ENCODE peak calls at places on chromosome 2, in six cellular contexts. One of them, this sample, is unnamed.
A peak's percentile ranks its signal among the peaks of the same experiment; 100 is the strongest.

GRCh38 chr2:159012142-159012541 is 43.7 kb downstream of the TANC1 start:
- DNase-seq in PC-3: no peak
- DNase-seq in neural crest cell: no peak
- DNase-seq in cardiac fibroblast: no peak
- DNase-seq in CD8-positive, alpha-beta T cell: no peak
- DNase-seq in B cell: no peak
- DNase-seq in this sample: no peak

GRCh38 chr2:229956491-229956890 is 34.2 kb downstream of the FBXO36 start:
- DNase-seq in PC-3: no peak
- DNase-seq in neural crest cell: no peak
- DNase-seq in cardiac fibroblast: no peak
- DNase-seq in CD8-positive, alpha-beta T cell: no peak
- DNase-seq in B cell: no peak
- DNase-seq in this sample: no peak

GRCh38 chr2:100888602-100889001 is 68.7 kb downstream of the NPAS2 start:
- DNase-seq in PC-3: no peak
- DNase-seq in neural crest cell: no peak
- DNase-seq in cardiac fibroblast: no peak
- DNase-seq in CD8-positive, alpha-beta T cell: no peak
- DNase-seq in B cell: no peak
- DNase-seq in this sample: no peak

GRCh38 chr2:224576098-224576715 is 9.0 kb downstream of the CUL3 start:
- DNase-seq in PC-3: no peak
- DNase-seq in neural crest cell: no peak
- DNase-seq in cardiac fibroblast: no peak
- DNase-seq in CD8-positive, alpha-beta T cell: no peak
- DNase-seq in B cell: no peak
- DNase-seq in this sample: no peak

GRCh38 chr2:66569321-66569851 is 134.5 kb downstream of the MEIS1 start:
- DNase-seq in PC-3: no peak
- DNase-seq in neural crest cell: no peak
- DNase-seq in cardiac fibroblast: peak; percentile 67
- DNase-seq in CD8-positive, alpha-beta T cell: no peak
- DNase-seq in B cell: no peak
- DNase-seq in this sample: no peak

GRCh38 chr2:203718087-203718486 is 11.6 kb downstream of the CD28 start:
- DNase-seq in PC-3: no peak
- DNase-seq in neural crest cell: no peak
- DNase-seq in cardiac fibroblast: peak; percentile 56
- DNase-seq in CD8-positive, alpha-beta T cell: peak; percentile 68
- DNase-seq in B cell: no peak
- DNase-seq in this sample: no peak

GRCh38 chr2:1626271-1626681 is 118.0 kb downstream of the PXDN start:
- DNase-seq in PC-3: peak; percentile 55
- DNase-seq in neural crest cell: no peak
- DNase-seq in cardiac fibroblast: no peak
- DNase-seq in CD8-positive, alpha-beta T cell: no peak
- DNase-seq in B cell: no peak
- DNase-seq in this sample: no peak

GRCh38 chr2:205683991-205684390 is 1.7 kb downstream of the NRP2 start:
- DNase-seq in PC-3: no peak
- DNase-seq in neural crest cell: no peak
- DNase-seq in cardiac fibroblast: no peak
- DNase-seq in CD8-positive, alpha-beta T cell: no peak
- DNase-seq in B cell: no peak
- DNase-seq in this sample: no peak

GRCh38 chr2:9914384-9915065 is 37.0 kb upstream of the GRHL1 start:
- DNase-seq in PC-3: peak; percentile 92
- DNase-seq in neural crest cell: no peak
- DNase-seq in cardiac fibroblast: peak; percentile 53
- DNase-seq in CD8-positive, alpha-beta T cell: peak; percentile 11
- DNase-seq in B cell: no peak
- DNase-seq in this sample: no peak

GRCh38 chr2:73022024-73022568 is 49.4 kb downstream of the SFXN5 start:
- DNase-seq in PC-3: no peak
- DNase-seq in neural crest cell: no peak
- DNase-seq in cardiac fibroblast: no peak
- DNase-seq in CD8-positive, alpha-beta T cell: no peak
- DNase-seq in B cell: no peak
- DNase-seq in this sample: no peak

GRCh38 chr2:65661980-65662653 is 229.7 kb upstream of the SPRED2 start:
- DNase-seq in PC-3: peak; percentile 52
- DNase-seq in neural crest cell: no peak
- DNase-seq in cardiac fibroblast: peak; percentile 14
- DNase-seq in CD8-positive, alpha-beta T cell: no peak
- DNase-seq in B cell: no peak
- DNase-seq in this sample: no peak

GRCh38 chr2:10610213-10610892 is 79.4 kb downstream of the NOL10 start:
- DNase-seq in PC-3: no peak
- DNase-seq in neural crest cell: no peak
- DNase-seq in cardiac fibroblast: no peak
- DNase-seq in CD8-positive, alpha-beta T cell: no peak
- DNase-seq in B cell: no peak
- DNase-seq in this sample: no peak

GRCh38 chr2:216474925-216475670 is 23.5 kb upstream of the RPL37A start:
- DNase-seq in PC-3: no peak
- DNase-seq in neural crest cell: no peak
- DNase-seq in cardiac fibroblast: no peak
- DNase-seq in CD8-positive, alpha-beta T cell: no peak
- DNase-seq in B cell: no peak
- DNase-seq in this sample: no peak

GRCh38 chr2:151051584-151052220 is 210.0 kb downstream of the RBM43 start:
- DNase-seq in PC-3: peak; percentile 80
- DNase-seq in neural crest cell: peak; percentile 14
- DNase-seq in cardiac fibroblast: peak; percentile 64
- DNase-seq in CD8-positive, alpha-beta T cell: peak; percentile 12
- DNase-seq in B cell: peak; percentile 20
- DNase-seq in this sample: no peak

GRCh38 chr2:5898667-5899066 is 206.5 kb downstream of the SOX11 start:
- DNase-seq in PC-3: no peak
- DNase-seq in neural crest cell: no peak
- DNase-seq in cardiac fibroblast: no peak
- DNase-seq in CD8-positive, alpha-beta T cell: no peak
- DNase-seq in B cell: no peak
- DNase-seq in this sample: no peak

GRCh38 chr2:189834059-189834458 is 49.8 kb downstream of the PMS1 start:
- DNase-seq in PC-3: no peak
- DNase-seq in neural crest cell: no peak
- DNase-seq in cardiac fibroblast: no peak
- DNase-seq in CD8-positive, alpha-beta T cell: no peak
- DNase-seq in B cell: no peak
- DNase-seq in this sample: no peak

GRCh38 chr2:157182834-157183396 is 74.6 kb upstream of the GALNT5 start:
- DNase-seq in PC-3: peak; percentile 95
- DNase-seq in neural crest cell: no peak
- DNase-seq in cardiac fibroblast: peak; percentile 94
- DNase-seq in CD8-positive, alpha-beta T cell: no peak
- DNase-seq in B cell: no peak
- DNase-seq in this sample: no peak

GRCh38 chr2:160301420-160301819 is 101.3 kb upstream of the ITGB6 start:
- DNase-seq in PC-3: no peak
- DNase-seq in neural crest cell: no peak
- DNase-seq in cardiac fibroblast: no peak
- DNase-seq in CD8-positive, alpha-beta T cell: no peak
- DNase-seq in B cell: no peak
- DNase-seq in this sample: no peak

GRCh38 chr2:170822885-170823799 is 6.5 kb downstream of the GAD1 start:
- DNase-seq in PC-3: no peak
- DNase-seq in neural crest cell: peak; percentile 29
- DNase-seq in cardiac fibroblast: no peak
- DNase-seq in CD8-positive, alpha-beta T cell: no peak
- DNase-seq in B cell: no peak
- DNase-seq in this sample: no peak

GRCh38 chr2:237154894-237155851 is 69.5 kb downstream of the COPS8 start:
- DNase-seq in PC-3: no peak
- DNase-seq in neural crest cell: no peak
- DNase-seq in cardiac fibroblast: no peak
- DNase-seq in CD8-positive, alpha-beta T cell: no peak
- DNase-seq in B cell: no peak
- DNase-seq in this sample: no peak

GRCh38 chr2:27843992-27844391 is 46.2 kb downstream of the RBKS start:
- DNase-seq in PC-3: no peak
- DNase-seq in neural crest cell: no peak
- DNase-seq in cardiac fibroblast: no peak
- DNase-seq in CD8-positive, alpha-beta T cell: no peak
- DNase-seq in B cell: no peak
- DNase-seq in this sample: no peak

GRCh38 chr2:224562831-224563230 is 22.3 kb downstream of the CUL3 start:
- DNase-seq in PC-3: peak; percentile 73
- DNase-seq in neural crest cell: no peak
- DNase-seq in cardiac fibroblast: no peak
- DNase-seq in CD8-positive, alpha-beta T cell: no peak
- DNase-seq in B cell: no peak
- DNase-seq in this sample: no peak

GRCh38 chr2:232667989-232668583 is 29.0 kb upstream of the GIGYF2 start:
- DNase-seq in PC-3: peak; percentile 43
- DNase-seq in neural crest cell: no peak
- DNase-seq in cardiac fibroblast: no peak
- DNase-seq in CD8-positive, alpha-beta T cell: no peak
- DNase-seq in B cell: no peak
- DNase-seq in this sample: no peak

GRCh38 chr2:107361951-107362350 is 464.7 kb upstream of the RGPD4 start:
- DNase-seq in PC-3: no peak
- DNase-seq in neural crest cell: no peak
- DNase-seq in cardiac fibroblast: no peak
- DNase-seq in CD8-positive, alpha-beta T cell: no peak
- DNase-seq in B cell: no peak
- DNase-seq in this sample: no peak

DNA sequence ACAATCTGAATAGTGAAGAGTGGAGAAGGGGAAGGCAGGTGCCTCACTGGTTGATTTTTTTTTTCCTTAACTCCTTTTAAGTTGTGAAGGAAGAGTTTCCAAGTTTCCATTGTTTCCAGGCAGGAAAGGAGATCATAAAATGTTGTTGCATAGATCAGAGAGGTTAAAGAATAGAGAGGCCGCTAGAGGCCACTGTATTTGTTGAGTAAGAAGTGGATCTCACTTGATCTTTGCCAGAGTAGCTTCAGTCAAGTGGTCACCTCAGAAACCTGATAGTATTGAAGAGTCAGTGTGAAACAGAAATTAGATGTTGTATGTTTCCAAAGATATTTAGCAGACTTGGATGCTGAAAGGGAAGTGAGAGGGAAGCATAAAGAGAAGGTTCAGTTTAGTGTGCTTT is 17.6 kb downstream of the CTNNA2 start:
- DNase-seq in PC-3: peak; percentile 3
- DNase-seq in neural crest cell: no peak
- DNase-seq in cardiac fibroblast: no peak
- DNase-seq in CD8-positive, alpha-beta T cell: no peak
- DNase-seq in B cell: no peak
- DNase-seq in this sample: no peak
- TF ChIP-seq CTCF in PC-3: no peak
- TF ChIP-seq CTCF in neural crest cell: peak; percentile 48
- TF ChIP-seq CTCF in cardiac fibroblast: no peak
- TF ChIP-seq CTCF in CD8-positive, alpha-beta T cell: no peak
- TF ChIP-seq CTCF in B cell: no peak
- TF ChIP-seq CTCF in this sample: peak; percentile 50

GRCh38 chr2:17918789-17919188 is 40.3 kb downstream of the KCNS3 start:
- DNase-seq in PC-3: peak; percentile 8
- DNase-seq in neural crest cell: no peak
- DNase-seq in cardiac fibroblast: no peak
- DNase-seq in CD8-positive, alpha-beta T cell: no peak
- DNase-seq in B cell: no peak
- DNase-seq in this sample: no peak
- TF ChIP-seq CTCF in PC-3: peak; percentile 19
- TF ChIP-seq CTCF in neural crest cell: no peak
- TF ChIP-seq CTCF in cardiac fibroblast: no peak
- TF ChIP-seq CTCF in CD8-positive, alpha-beta T cell: no peak
- TF ChIP-seq CTCF in B cell: no peak
- TF ChIP-seq CTCF in this sample: peak; percentile 20

GRCh38 chr2:61057562-61057961 is 8.1 kb upstream of the SANBR start:
- DNase-seq in PC-3: no peak
- DNase-seq in neural crest cell: no peak
- DNase-seq in cardiac fibroblast: no peak
- DNase-seq in CD8-positive, alpha-beta T cell: no peak
- DNase-seq in B cell: no peak
- DNase-seq in this sample: no peak
- TF ChIP-seq CTCF in PC-3: no peak
- TF ChIP-seq CTCF in neural crest cell: no peak
- TF ChIP-seq CTCF in cardiac fibroblast: no peak
- TF ChIP-seq CTCF in CD8-positive, alpha-beta T cell: no peak
- TF ChIP-seq CTCF in B cell: no peak
- TF ChIP-seq CTCF in this sample: no peak

DNA sequence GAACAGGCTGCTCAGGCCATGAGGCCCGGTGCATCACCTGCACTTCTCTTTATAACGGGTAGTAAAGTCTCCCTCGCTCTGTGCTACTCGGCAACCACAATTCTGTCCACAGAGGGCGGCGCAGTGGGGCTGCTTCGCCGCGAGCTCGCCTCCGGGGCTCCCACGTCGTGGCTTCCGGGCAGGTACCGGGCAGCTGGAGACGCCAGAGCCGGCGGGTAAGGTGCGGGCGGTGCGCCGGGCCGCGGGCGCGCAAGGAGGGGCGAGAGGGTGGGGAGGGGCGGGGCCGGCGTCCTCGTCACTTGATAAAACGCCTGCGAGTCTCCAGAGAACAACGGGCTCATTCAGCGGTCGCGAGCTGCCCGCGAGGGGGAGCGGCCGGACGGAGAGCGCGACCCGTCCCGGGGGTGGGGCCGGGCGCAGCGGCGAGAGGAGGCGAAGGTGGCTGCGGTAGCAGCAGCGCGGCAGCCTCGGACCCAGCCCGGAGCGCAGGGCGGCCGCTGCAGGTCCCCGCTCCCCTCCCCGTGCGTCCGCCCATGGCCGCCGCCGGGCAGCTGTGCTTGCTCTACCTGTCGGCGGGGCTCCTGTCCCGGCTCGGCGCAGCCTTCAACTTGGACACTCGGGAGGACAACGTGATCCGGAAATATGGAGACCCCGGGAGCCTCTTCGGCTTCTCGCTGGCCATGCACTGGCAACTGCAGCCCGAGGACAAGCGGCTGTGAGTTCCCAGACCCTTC is at the start of gene ITGA6:
- DNase-seq in PC-3: peak; percentile 92
- DNase-seq in neural crest cell: peak; percentile 80
- DNase-seq in cardiac fibroblast: peak; percentile 39
- DNase-seq in CD8-positive, alpha-beta T cell: peak; percentile 73
- DNase-seq in B cell: peak; percentile 71
- DNase-seq in this sample: peak; percentile 83
- TF ChIP-seq CTCF in PC-3: peak; percentile 29
- TF ChIP-seq CTCF in neural crest cell: peak; percentile 35
- TF ChIP-seq CTCF in cardiac fibroblast: no peak
- TF ChIP-seq CTCF in CD8-positive, alpha-beta T cell: no peak
- TF ChIP-seq CTCF in B cell: no peak
- TF ChIP-seq CTCF in this sample: no peak

GRCh38 chr2:147855977-147856376 is 11.1 kb downstream of the ACVR2A start:
- DNase-seq in PC-3: no peak
- DNase-seq in neural crest cell: no peak
- DNase-seq in cardiac fibroblast: no peak
- DNase-seq in CD8-positive, alpha-beta T cell: no peak
- DNase-seq in B cell: no peak
- DNase-seq in this sample: no peak
- TF ChIP-seq CTCF in PC-3: no peak
- TF ChIP-seq CTCF in neural crest cell: peak; percentile 27
- TF ChIP-seq CTCF in cardiac fibroblast: no peak
- TF ChIP-seq CTCF in CD8-positive, alpha-beta T cell: no peak
- TF ChIP-seq CTCF in B cell: no peak
- TF ChIP-seq CTCF in this sample: peak; percentile 14

DNA sequence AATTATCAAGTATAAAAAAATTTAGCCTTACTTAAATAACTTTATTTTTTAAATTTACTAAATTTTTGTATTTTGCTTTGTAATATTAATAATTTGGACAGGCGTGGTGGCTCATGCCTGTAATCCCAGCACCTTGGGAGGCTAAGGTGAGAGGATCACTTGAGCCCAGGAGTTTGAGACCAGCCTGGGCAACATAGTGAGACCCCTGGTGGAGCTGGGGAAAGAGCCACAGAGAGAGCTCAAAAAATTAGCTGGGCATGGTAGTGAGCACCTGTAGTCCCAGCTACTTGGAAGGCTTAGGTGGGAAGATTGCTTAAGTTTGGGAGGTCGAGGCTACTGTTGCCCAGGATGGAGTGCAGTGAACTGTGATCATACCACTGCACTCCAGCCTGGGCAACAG is 143.5 kb downstream of the B3GNT2 start:
- DNase-seq in PC-3: no peak
- DNase-seq in neural crest cell: no peak
- DNase-seq in cardiac fibroblast: no peak
- DNase-seq in CD8-positive, alpha-beta T cell: no peak
- DNase-seq in B cell: no peak
- DNase-seq in this sample: no peak
- TF ChIP-seq CTCF in PC-3: no peak
- TF ChIP-seq CTCF in neural crest cell: no peak
- TF ChIP-seq CTCF in cardiac fibroblast: peak; percentile 5
- TF ChIP-seq CTCF in CD8-positive, alpha-beta T cell: no peak
- TF ChIP-seq CTCF in B cell: no peak
- TF ChIP-seq CTCF in this sample: no peak

This sample was measured in progenitor cell of endocrine pancreas.